ENCODE peak calls at places on chromosomes 11 and 22, in four cellular contexts. One of them, this sample, is unnamed.
A peak's percentile ranks its signal among the peaks of the same experiment; 100 is the strongest.

GRCh38 chr11:63768232-63769043 is at the start of gene ZFTA:
- DNase-seq in K562: peak; percentile 81
- DNase-seq in SK-N-SH: peak; percentile 98
- DNase-seq in HepG2: no peak
- DNase-seq in this sample: peak; percentile 75

GRCh38 chr22:22168190-22168940 is 76.2 kb upstream of the VPREB1 start:
- DNase-seq in K562: peak; percentile 74
- DNase-seq in SK-N-SH: peak; percentile 16
- DNase-seq in HepG2: peak; percentile 25
- DNase-seq in this sample: no peak

GRCh38 chr11:72189448-72190250 is 2.3 kb upstream of the FOLR1 start:
- DNase-seq in K562: no peak
- DNase-seq in SK-N-SH: peak; percentile 27
- DNase-seq in HepG2: no peak
- DNase-seq in this sample: no peak

GRCh38 chr11:125953401-125953935 is 7.6 kb downstream of the VSIG10L2 start:
- DNase-seq in K562: no peak
- DNase-seq in SK-N-SH: no peak
- DNase-seq in HepG2: no peak
- DNase-seq in this sample: no peak

GRCh38 chr11:12983331-12983730 is 25.8 kb upstream of the RASSF10 start:
- DNase-seq in K562: no peak
- DNase-seq in SK-N-SH: no peak
- DNase-seq in HepG2: peak; percentile 41
- DNase-seq in this sample: no peak

GRCh38 chr11:62934496-62934785 is 13.3 kb upstream of the CHRM1 start:
- DNase-seq in K562: no peak
- DNase-seq in SK-N-SH: no peak
- DNase-seq in HepG2: no peak
- DNase-seq in this sample: no peak

GRCh38 chr11:16295592-16295991 is 60.8 kb downstream of the SOX6 start:
- DNase-seq in K562: no peak
- DNase-seq in SK-N-SH: no peak
- DNase-seq in HepG2: no peak
- DNase-seq in this sample: no peak

GRCh38 chr22:45150139-45150538 is 13.6 kb upstream of the NUP50 start:
- DNase-seq in K562: no peak
- DNase-seq in SK-N-SH: no peak
- DNase-seq in HepG2: no peak
- DNase-seq in this sample: no peak

GRCh38 chr11:96337541-96338530 is 5.2 kb downstream of the MAML2 start:
- DNase-seq in K562: peak; percentile 38
- DNase-seq in SK-N-SH: no peak
- DNase-seq in HepG2: no peak
- DNase-seq in this sample: no peak

GRCh38 chr11:46865340-46865739 is 19.3 kb upstream of the CKAP5 start:
- DNase-seq in K562: no peak
- DNase-seq in SK-N-SH: no peak
- DNase-seq in HepG2: no peak
- DNase-seq in this sample: no peak

GRCh38 chr22:37428649-37429586 is 1.6 kb upstream of the ELFN2 start:
- DNase-seq in K562: peak; percentile 56
- DNase-seq in SK-N-SH: peak; percentile 88
- DNase-seq in HepG2: peak; percentile 35
- DNase-seq in this sample: peak; percentile 81

GRCh38 chr11:859394-860131 is 16.9 kb downstream of the TSPAN4 start:
- DNase-seq in K562: peak; percentile 70
- DNase-seq in SK-N-SH: peak; percentile 97
- DNase-seq in HepG2: no peak
- DNase-seq in this sample: no peak

GRCh38 chr11:860238-861104 is 17.8 kb downstream of the TSPAN4 start:
- DNase-seq in K562: no peak
- DNase-seq in SK-N-SH: no peak
- DNase-seq in HepG2: no peak
- DNase-seq in this sample: no peak

GRCh38 chr11:861105-861479 is 18.4 kb downstream of the TSPAN4 start:
- DNase-seq in K562: no peak
- DNase-seq in SK-N-SH: no peak
- DNase-seq in HepG2: no peak
- DNase-seq in this sample: no peak

GRCh38 chr11:858053-858992 is 15.7 kb downstream of the TSPAN4 start:
- DNase-seq in K562: no peak
- DNase-seq in SK-N-SH: no peak
- DNase-seq in HepG2: no peak
- DNase-seq in this sample: no peak

DNA sequence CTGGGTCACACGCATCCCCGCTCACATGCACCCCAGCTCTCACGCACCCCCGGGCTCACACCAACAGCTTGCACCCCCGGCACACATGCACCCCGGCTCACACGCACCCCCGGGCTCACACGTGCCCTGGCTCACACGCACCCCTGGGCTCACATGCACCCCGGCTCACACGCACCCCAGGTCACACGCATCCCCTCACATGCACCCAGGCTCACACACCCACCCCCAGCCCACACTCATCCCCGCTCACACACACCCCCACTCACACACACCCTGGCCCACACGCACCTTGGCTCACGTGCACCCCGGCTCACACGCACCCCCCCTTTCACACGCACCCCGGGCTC is 16.3 kb downstream of the TSPAN4 start:
- DNase-seq in K562: no peak
- DNase-seq in SK-N-SH: no peak
- DNase-seq in HepG2: no peak
- DNase-seq in this sample: no peak
- TF ChIP-seq FOXJ3 in K562: no peak
- TF ChIP-seq FOXJ3 in SK-N-SH: no peak
- TF ChIP-seq FOXJ3 in HepG2: no peak
- TF ChIP-seq FOXJ3 in this sample: no peak

GRCh38 chr22:39560127-39560526 is 10.4 kb upstream of the CACNA1I start:
- DNase-seq in K562: no peak
- DNase-seq in SK-N-SH: no peak
- DNase-seq in HepG2: no peak
- DNase-seq in this sample: no peak

GRCh38 chr22:39558254-39558727 is 12.3 kb upstream of the CACNA1I start:
- DNase-seq in K562: no peak
- DNase-seq in SK-N-SH: peak; percentile 41
- DNase-seq in HepG2: no peak
- DNase-seq in this sample: no peak

GRCh38 chr22:39558950-39559349 is 11.6 kb upstream of the CACNA1I start:
- DNase-seq in K562: no peak
- DNase-seq in SK-N-SH: no peak
- DNase-seq in HepG2: no peak
- DNase-seq in this sample: no peak

GRCh38 chr22:39556970-39557811 is 13.4 kb upstream of the CACNA1I start:
- DNase-seq in K562: peak; percentile 61
- DNase-seq in SK-N-SH: peak; percentile 71
- DNase-seq in HepG2: no peak
- DNase-seq in this sample: no peak

DNA sequence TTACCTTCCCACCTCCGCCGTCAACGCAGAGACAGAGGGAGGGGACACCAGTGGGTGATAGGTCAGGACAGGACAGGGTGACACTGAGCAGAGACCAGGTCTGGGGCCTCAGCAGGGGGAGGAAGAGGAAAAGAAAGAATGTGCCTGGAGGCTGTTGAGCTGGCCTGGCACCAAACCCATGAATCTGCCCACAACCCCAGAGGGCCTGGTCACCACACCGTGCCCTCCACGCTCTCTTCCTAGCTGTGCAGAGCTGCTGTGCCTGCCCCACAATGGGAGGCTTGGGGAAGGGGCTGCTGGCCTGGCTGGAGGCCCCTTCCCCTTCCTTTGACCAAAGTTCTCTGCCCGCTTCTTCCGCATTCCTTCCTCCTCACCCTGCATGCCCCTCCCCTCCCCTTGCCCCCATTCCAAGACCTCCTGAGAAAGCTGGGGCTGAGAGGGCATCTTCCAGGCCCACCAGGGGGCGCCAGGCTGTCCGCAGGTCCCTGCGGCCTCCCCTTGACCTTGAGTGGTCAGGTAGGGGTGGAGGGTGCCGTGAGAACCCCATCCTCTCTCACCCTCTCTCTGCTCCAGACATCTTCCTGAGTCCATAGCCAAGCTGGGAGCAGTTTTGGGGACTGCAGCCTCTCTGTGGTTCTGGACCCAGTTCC is 11.0 kb upstream of the CACNA1I start:
- DNase-seq in K562: peak; percentile 69
- DNase-seq in SK-N-SH: peak; percentile 42
- DNase-seq in HepG2: no peak
- DNase-seq in this sample: peak; percentile 82
- TF ChIP-seq FOXJ3 in K562: no peak
- TF ChIP-seq FOXJ3 in SK-N-SH: no peak
- TF ChIP-seq FOXJ3 in HepG2: no peak
- TF ChIP-seq FOXJ3 in this sample: no peak

GRCh38 chr11:32090774-32091370 is at the start of gene RCN1:
- DNase-seq in K562: peak; percentile 34
- DNase-seq in SK-N-SH: peak; percentile 93
- DNase-seq in HepG2: peak; percentile 13
- DNase-seq in this sample: peak; percentile 85
- TF ChIP-seq FOXJ3 in K562: no peak
- TF ChIP-seq FOXJ3 in SK-N-SH: no peak
- TF ChIP-seq FOXJ3 in HepG2: no peak
- TF ChIP-seq FOXJ3 in this sample: no peak

GRCh38 chr11:45042560-45042959 is 91.9 kb upstream of the TP53I11 start:
- DNase-seq in K562: no peak
- DNase-seq in SK-N-SH: peak; percentile 54
- DNase-seq in HepG2: no peak
- DNase-seq in this sample: no peak
- TF ChIP-seq FOXJ3 in K562: no peak
- TF ChIP-seq FOXJ3 in SK-N-SH: no peak
- TF ChIP-seq FOXJ3 in HepG2: no peak
- TF ChIP-seq FOXJ3 in this sample: no peak